ENCODE peak calls at places on chromosomes 5 and 9, in seven cellular contexts. H is heart left ventricle; C is ovary; Z is substantia nigra; V is uterus; K is CD8-positive, alpha-beta memory T cell; B is GM23338. I is an unnamed sample.
A peak's percentile ranks its signal among the peaks of the same experiment; 100 is the strongest.

GRCh38 chr5:59799668-59800374 is 93.7 kb downstream of the PDE4D start:
- DNase-seq in H (peak; percentile 15), C (no peak), Z (no peak), V (no peak), K (no peak), B (peak; percentile 74), I (no peak)

GRCh38 chr9:18489861-18490260 is 15.9 kb downstream of the ADAMTSL1 start:
- DNase-seq in H (no peak), C (no peak), Z (no peak), V (no peak), K (no peak), B (no peak), I (no peak)

GRCh38 chr9:136665704-136666363 is 3.1 kb downstream of the EGFL7 start:
- DNase-seq in H (no peak), C (no peak), Z (no peak), V (no peak), K (no peak), B (peak; percentile 48), I (no peak)

GRCh38 chr9:120438111-120438510 is 141.9 kb downstream of the CDK5RAP2 start:
- DNase-seq in H (no peak), C (no peak), Z (no peak), V (no peak), K (no peak), B (no peak), I (no peak)

GRCh38 chr5:116572375-116573278 is 2.0 kb downstream of the SEMA6A start:
- DNase-seq in H (peak; percentile 58), C (peak; percentile 59), Z (peak; percentile 59), V (peak; percentile 26), K (no peak), B (peak; percentile 56), I (no peak)

GRCh38 chr5:68374770-68375518 is 159.4 kb downstream of the PIK3R1 start:
- DNase-seq in H (no peak), C (no peak), Z (no peak), V (no peak), K (no peak), B (no peak), I (no peak)

GRCh38 chr9:125233678-125234077 is 7.5 kb downstream of the HSPA5 start:
- DNase-seq in H (no peak), C (no peak), Z (no peak), V (no peak), K (no peak), B (no peak), I (no peak)

GRCh38 chr9:33211695-33212393 is 28.1 kb upstream of the SPINK4 start:
- DNase-seq in H (no peak), C (no peak), Z (no peak), V (no peak), K (no peak), B (peak; percentile 44), I (no peak)

GRCh38 chr5:10831416-10831815 is 70.4 kb upstream of the DAP start:
- DNase-seq in H (no peak), C (no peak), Z (no peak), V (no peak), K (no peak), B (no peak), I (no peak)

GRCh38 chr5:122493091-122493775 is 181.2 kb downstream of the SNCAIP start:
- DNase-seq in H (peak; percentile 75), C (peak; percentile 56), Z (peak; percentile 18), V (no peak), K (no peak), B (no peak), I (no peak)

GRCh38 chr9:91898451-91899433 is 51.3 kb downstream of the ROR2 start:
- DNase-seq in H (no peak), C (no peak), Z (no peak), V (peak; percentile 54), K (no peak), B (peak; percentile 49), I (no peak)

GRCh38 chr5:73592546-73592945 is 27.0 kb downstream of the UTP15 start:
- DNase-seq in H (no peak), C (no peak), Z (no peak), V (no peak), K (no peak), B (no peak), I (no peak)

GRCh38 chr5:41748631-41749030 is 121.6 kb downstream of the OXCT1 start:
- DNase-seq in H (no peak), C (no peak), Z (no peak), V (no peak), K (no peak), B (no peak), I (no peak)

GRCh38 chr9:86303316-86303975 is 21.1 kb upstream of the ISCA1 start:
- DNase-seq in H (no peak), C (no peak), Z (no peak), V (no peak), K (peak; percentile 49), B (peak; percentile 74), I (no peak)

GRCh38 chr9:117625154-117625553 is 79.0 kb upstream of the TLR4 start:
- DNase-seq in H (no peak), C (no peak), Z (no peak), V (no peak), K (no peak), B (no peak), I (no peak)

DNA sequence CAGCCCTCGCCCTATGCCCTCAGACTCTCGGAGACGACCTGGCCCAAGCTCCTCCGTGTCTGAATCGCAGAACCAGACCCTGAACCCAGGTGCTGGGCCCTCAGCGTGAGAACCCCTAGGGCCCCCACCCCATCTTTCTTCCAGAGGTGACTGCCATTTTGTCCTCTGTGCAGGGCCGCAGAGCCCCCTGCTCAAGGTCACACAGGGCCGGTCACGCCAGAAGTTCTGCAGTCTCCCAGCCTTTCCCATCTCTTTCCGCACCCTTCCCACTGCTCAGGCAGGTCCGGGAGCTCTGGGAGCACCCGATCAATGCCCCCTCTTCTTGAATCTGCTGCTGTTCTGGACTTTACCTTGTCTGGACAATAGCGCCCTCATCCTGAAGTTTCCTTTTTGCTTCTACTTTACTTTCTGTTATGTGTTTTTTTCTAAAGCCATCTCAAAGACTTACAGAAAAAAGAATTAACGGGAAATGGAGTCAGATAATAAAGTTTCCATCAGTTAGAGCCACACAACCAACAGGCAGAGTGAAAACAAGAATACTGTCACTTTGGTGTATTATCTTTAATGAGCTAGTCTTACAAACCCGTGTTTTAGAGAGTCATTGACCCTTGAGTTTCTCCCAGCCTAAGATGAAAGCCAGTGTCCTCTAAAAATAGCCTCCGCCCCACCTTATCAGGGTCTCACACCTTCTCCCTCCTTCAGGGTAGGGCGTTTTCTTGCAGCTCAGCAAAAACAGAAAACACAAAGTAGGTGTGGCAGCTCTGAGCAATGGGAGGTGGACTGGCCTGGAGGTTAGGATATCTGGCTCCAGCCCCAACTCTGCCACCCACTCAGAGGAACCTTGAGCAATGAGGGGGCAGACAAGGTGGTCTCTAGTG is 1.8 kb downstream of the TMOD1 start:
- DNase-seq in H (no peak), C (no peak), Z (no peak), V (no peak), K (no peak), B (peak; percentile 49), I (no peak)
- H3K27ac ChIP-seq in H (peak overlapping the region; percentile 81), C (peak overlapping the region; percentile 72), Z (peak overlapping the region; percentile 16), V (peak overlapping the region; percentile 94), K (peak overlapping the region; percentile 73), B (no peak overlapping the region), I (peak overlapping the region; percentile 93)

DNA sequence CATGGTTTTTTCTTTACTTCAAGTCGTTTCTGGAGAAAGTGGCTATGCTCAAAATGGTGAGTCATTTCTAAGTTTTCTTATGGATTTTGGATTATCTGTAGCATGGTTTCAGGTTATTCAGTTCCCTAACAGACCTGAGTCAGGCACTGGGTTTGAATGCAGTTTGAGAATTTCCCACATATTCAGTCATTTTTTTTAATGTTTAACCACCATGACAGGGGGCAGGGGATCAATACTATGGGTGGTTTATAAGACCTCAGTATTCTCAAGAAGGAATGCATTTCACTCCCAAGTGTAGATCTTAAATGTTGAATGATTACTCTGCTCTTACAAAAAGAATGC is 284 bp downstream of the IL7R start:
- DNase-seq in H (no peak), C (no peak), Z (no peak), V (no peak), K (no peak), B (no peak), I (no peak)
- H3K27ac ChIP-seq in H (peak overlapping the region; percentile 83), C (no peak overlapping the region), Z (no peak overlapping the region), V (no peak overlapping the region), K (peak overlapping the region; percentile 95), B (no peak overlapping the region), I (no peak overlapping the region)

GRCh38 chr5:138230981-138231589 is 18.0 kb upstream of the CDC23 start:
- DNase-seq in H (peak; percentile 13), C (no peak), Z (no peak), V (no peak), K (no peak), B (no peak), I (no peak)
- H3K27ac ChIP-seq in H (peak overlapping the region; percentile 42), C (no peak overlapping the region), Z (no peak overlapping the region), V (no peak overlapping the region), K (no peak overlapping the region), B (no peak overlapping the region), I (peak overlapping the region; percentile 73)

GRCh38 chr5:141940695-141941271 is 17.1 kb downstream of the DELE1 start:
- DNase-seq in H (no peak), C (no peak), Z (no peak), V (no peak), K (no peak), B (peak; percentile 38), I (no peak)
- H3K27ac ChIP-seq in H (peak overlapping the region; percentile 81), C (no peak overlapping the region), Z (peak overlapping the region; percentile 26), V (peak overlapping the region; percentile 27), K (no peak overlapping the region), B (peak overlapping the region; percentile 72), I (peak overlapping the region; percentile 60)

GRCh38 chr5:173556142-173557028 is 60.1 kb downstream of the BOD1 start:
- DNase-seq in H (no peak), C (no peak), Z (peak; percentile 8), V (no peak), K (no peak), B (peak; percentile 25), I (no peak)
- H3K27ac ChIP-seq in H (no peak overlapping the region), C (no peak overlapping the region), Z (peak overlapping the region; percentile 99), V (no peak overlapping the region), K (no peak overlapping the region), B (no peak overlapping the region), I (no peak overlapping the region)

GRCh38 chr5:103224118-103224893 is 34.3 kb upstream of the MACIR start:
- DNase-seq in H (peak; percentile 17), C (no peak), Z (no peak), V (no peak), K (peak; percentile 56), B (peak; percentile 87), I (no peak)
- H3K27ac ChIP-seq in H (no peak overlapping the region), C (no peak overlapping the region), Z (no peak overlapping the region), V (no peak overlapping the region), K (no peak overlapping the region), B (no peak overlapping the region), I (no peak overlapping the region)

GRCh38 chr5:107868994-107869393 is 198.3 kb upstream of the EFNA5 start:
- DNase-seq in H (no peak), C (no peak), Z (no peak), V (no peak), K (no peak), B (peak; percentile 22), I (no peak)
- H3K27ac ChIP-seq in H (no peak overlapping the region), C (no peak overlapping the region), Z (no peak overlapping the region), V (no peak overlapping the region), K (no peak overlapping the region), B (no peak overlapping the region), I (no peak overlapping the region)

GRCh38 chr5:145944328-145944727 is 8.0 kb downstream of the SH3RF2 start:
- DNase-seq in H (no peak), C (no peak), Z (no peak), V (no peak), K (no peak), B (no peak), I (no peak)
- H3K27ac ChIP-seq in H (no peak overlapping the region), C (no peak overlapping the region), Z (no peak overlapping the region), V (no peak overlapping the region), K (no peak overlapping the region), B (no peak overlapping the region), I (no peak overlapping the region)